ENCODE peak calls at places on chromosomes 11 and 22, in nine cellular contexts. B is gastrocnemius medialis; J is aorta; O is SK-N-MC; S is GM23248; D is A549; F is Jurkat, Clone E6-1; M is left ventricle myocardium inferior; W is psoas muscle. C is an unnamed sample.
A peak's percentile ranks its signal among the peaks of the same experiment; 100 is the strongest.

GRCh38 chr11:9170450-9170849 is 79.1 kb upstream of the SCUBE2 start:
- DNase-seq in B (peak; percentile 18), J (no peak), O (no peak), S (peak; percentile 81), D (no peak), F (no peak), M (no peak), W (peak; percentile 18), C (no peak)

GRCh38 chr11:85826096-85826855 is 15.3 kb upstream of the SYTL2 start:
- DNase-seq in B (no peak), J (no peak), O (no peak), S (peak; percentile 65), D (peak; percentile 84), F (peak; percentile 8), M (peak; percentile 24), W (peak; percentile 19), C (no peak)

GRCh38 chr22:35462558-35463230 is 62.8 kb downstream of the MCM5 start:
- DNase-seq in B (no peak), J (no peak), O (no peak), S (no peak), D (no peak), F (no peak), M (no peak), W (no peak), C (no peak)

GRCh38 chr11:101721270-101721669 is 137.5 kb upstream of the TRPC6 start:
- DNase-seq in B (no peak), J (no peak), O (no peak), S (no peak), D (no peak), F (no peak), M (no peak), W (no peak), C (no peak)

GRCh38 chr11:128776088-128776433 is 82.2 kb downstream of the FLI1 start:
- DNase-seq in B (no peak), J (no peak), O (no peak), S (no peak), D (no peak), F (peak; percentile 39), M (no peak), W (no peak), C (no peak)

GRCh38 chr11:18727499-18728236 is 1.7 kb upstream of the IGSF22 start:
- DNase-seq in B (no peak), J (no peak), O (no peak), S (peak; percentile 64), D (peak; percentile 67), F (peak; percentile 56), M (no peak), W (no peak), C (no peak)

GRCh38 chr11:17864478-17864941 is 129.9 kb downstream of the KCNC1 start:
- DNase-seq in B (no peak), J (no peak), O (no peak), S (no peak), D (peak; percentile 9), F (no peak), M (no peak), W (no peak), C (no peak)

GRCh38 chr22:19367763-19368367 is 63.7 kb downstream of the HIRA start:
- DNase-seq in B (no peak), J (no peak), O (no peak), S (no peak), D (no peak), F (no peak), M (no peak), W (no peak), C (no peak)

DNA sequence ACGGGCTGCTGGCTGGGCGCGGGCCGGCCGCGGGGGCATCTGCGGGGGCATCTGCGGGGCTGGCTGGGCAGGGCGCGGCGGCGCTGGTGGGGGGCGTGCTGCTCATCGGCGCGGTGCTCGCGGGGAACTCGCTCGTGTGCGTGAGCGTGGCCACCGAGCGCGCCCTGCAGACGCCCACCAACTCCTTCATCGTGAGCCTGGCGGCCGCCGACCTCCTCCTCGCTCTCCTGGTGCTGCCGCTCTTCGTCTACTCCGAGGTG is 194 bp downstream of the DRD4 start:
- DNase-seq in B (no peak), J (no peak), O (no peak), S (no peak), D (no peak), F (no peak), M (no peak), W (no peak), C (no peak)
- H3K4me3 ChIP-seq in B (no peak overlapping the region), J (no peak overlapping the region), O (no peak overlapping the region), S (peak overlapping the region; percentile 35), D (no peak overlapping the region), F (no peak overlapping the region), M (peak overlapping the region; percentile 51), W (peak overlapping the region; percentile 44), C (peak overlapping the region; percentile 24)

DNA sequence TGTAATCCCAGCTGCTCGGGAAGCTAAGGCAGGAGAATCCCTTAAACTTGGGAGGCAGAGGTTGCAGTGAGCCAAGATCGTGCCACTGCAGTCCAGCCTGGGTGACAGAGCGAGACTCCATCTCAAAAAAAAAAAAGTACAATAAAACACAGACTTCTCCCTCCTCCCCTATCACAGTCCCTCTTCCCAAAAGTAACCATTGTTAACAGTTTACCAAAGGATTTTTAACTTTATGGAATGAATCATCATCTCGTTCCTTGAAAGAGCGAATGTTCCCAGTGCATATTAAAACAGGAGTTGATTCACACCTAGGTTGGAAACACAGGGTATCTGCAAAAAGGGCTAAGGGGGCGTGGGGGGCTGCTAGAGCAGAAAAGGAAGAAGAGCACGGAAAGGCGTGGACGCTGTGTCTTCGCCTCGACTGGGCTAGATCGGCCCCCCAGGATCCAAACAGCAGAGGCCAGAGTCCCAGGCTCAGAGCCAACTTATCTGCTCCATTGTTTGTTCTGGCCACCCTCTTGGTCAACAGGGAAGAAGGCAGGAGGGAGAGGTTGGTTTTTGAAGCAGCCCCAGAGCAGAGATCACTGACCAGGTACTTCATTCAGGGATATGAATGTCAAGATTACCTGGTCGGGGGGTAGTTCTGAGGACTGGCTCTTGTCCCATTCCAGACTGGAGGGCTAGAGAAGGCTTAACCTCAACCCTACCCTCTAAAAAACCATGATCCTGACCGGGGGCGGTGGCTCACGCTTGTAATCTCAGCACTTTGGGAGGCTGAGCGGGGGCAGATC is 2.1 kb upstream of the AHNAK start:
- DNase-seq in B (no peak), J (no peak), O (no peak), S (no peak), D (peak; percentile 28), F (no peak), M (peak; percentile 29), W (no peak), C (peak; percentile 73)
- H3K4me3 ChIP-seq in B (no peak overlapping the region), J (no peak overlapping the region), O (no peak overlapping the region), S (no peak overlapping the region), D (no peak overlapping the region), F (no peak overlapping the region), M (peak overlapping the region; percentile 11), W (peak overlapping the region; percentile 91), C (no peak overlapping the region)

DNA sequence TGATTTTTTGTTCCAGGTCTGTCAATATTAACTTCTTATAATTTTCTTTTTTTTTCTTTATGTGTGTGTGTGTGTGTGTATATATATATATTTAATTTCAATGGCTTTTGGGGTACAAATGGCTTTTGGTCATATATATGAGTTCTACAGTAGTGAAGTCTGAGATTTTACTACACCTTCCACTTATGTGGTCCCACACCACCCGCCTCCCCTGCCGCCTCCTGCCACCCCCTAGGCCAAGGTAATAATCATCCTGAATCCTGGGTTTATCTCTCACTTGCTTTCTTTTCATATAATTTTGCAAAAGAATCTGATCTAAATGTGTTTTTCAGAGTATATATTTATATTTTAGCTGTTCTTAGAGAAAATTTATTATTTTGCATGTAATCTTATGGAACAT is 11.1 kb downstream of the NEAT1 start:
- DNase-seq in B (no peak), J (no peak), O (no peak), S (no peak), D (no peak), F (no peak), M (no peak), W (no peak), C (no peak)
- H3K4me3 ChIP-seq in B (no peak overlapping the region), J (no peak overlapping the region), O (no peak overlapping the region), S (peak overlapping the region; percentile 93), D (no peak overlapping the region), F (no peak overlapping the region), M (peak overlapping the region; percentile 80), W (peak overlapping the region; percentile 86), C (no peak overlapping the region)

GRCh38 chr11:118635642-118636041 is 28.2 kb downstream of the PHLDB1 start:
- DNase-seq in B (no peak), J (no peak), O (no peak), S (no peak), D (no peak), F (no peak), M (no peak), W (no peak), C (no peak)

GRCh38 chr11:118635237-118635591 is 27.8 kb downstream of the PHLDB1 start:
- DNase-seq in B (peak; percentile 46), J (no peak), O (no peak), S (no peak), D (no peak), F (no peak), M (no peak), W (no peak), C (no peak)

GRCh38 chr11:118633319-118633690 is 25.9 kb downstream of the PHLDB1 start:
- DNase-seq in B (no peak), J (no peak), O (no peak), S (peak; percentile 53), D (no peak), F (no peak), M (no peak), W (no peak), C (no peak)

GRCh38 chr11:118633979-118634378 is 26.6 kb downstream of the PHLDB1 start:
- DNase-seq in B (no peak), J (no peak), O (no peak), S (peak; percentile 81), D (no peak), F (no peak), M (no peak), W (no peak), C (no peak)

GRCh38 chr11:118634435-118635236 is 27.2 kb downstream of the PHLDB1 start:
- DNase-seq in B (peak; percentile 78), J (peak; percentile 93), O (no peak), S (peak; percentile 56), D (no peak), F (no peak), M (peak; percentile 83), W (peak; percentile 77), C (peak; percentile 77)
- H3K4me3 ChIP-seq in B (peak overlapping the region; percentile 41), J (no peak overlapping the region), O (peak overlapping the region; percentile 30), S (no peak overlapping the region), D (no peak overlapping the region), F (peak overlapping the region; percentile 5), M (peak overlapping the region; percentile 31), W (peak overlapping the region; percentile 47), C (peak overlapping the region; percentile 39)

GRCh38 chr11:64641596-64642417 is 50.8 kb downstream of the SLC22A12 start:
- DNase-seq in B (no peak), J (no peak), O (no peak), S (no peak), D (no peak), F (no peak), M (no peak), W (no peak), C (no peak)
- H3K4me3 ChIP-seq in B (no peak overlapping the region), J (no peak overlapping the region), O (no peak overlapping the region), S (no peak overlapping the region), D (no peak overlapping the region), F (no peak overlapping the region), M (peak overlapping the region; percentile 49), W (no peak overlapping the region), C (no peak overlapping the region)

GRCh38 chr11:61131998-61132555 is 29.1 kb downstream of the VPS37C start:
- DNase-seq in B (no peak), J (no peak), O (no peak), S (no peak), D (no peak), F (no peak), M (no peak), W (no peak), C (no peak)
- H3K4me3 ChIP-seq in B (no peak overlapping the region), J (no peak overlapping the region), O (no peak overlapping the region), S (no peak overlapping the region), D (no peak overlapping the region), F (no peak overlapping the region), M (no peak overlapping the region), W (no peak overlapping the region), C (no peak overlapping the region)

C was measured in tibial artery.